ENCODE peak calls at places on chromosomes 1 and 21, in six cellular contexts. T, K, Q, E, O and I are unnamed samples. For H3K4me1, the result is how much of the 10 kb centered on the place peaks cover.

GRCh38 chr1:108732398-108732797 is 14.1 kb upstream of the STXBP3 start:
- DNase-seq in Q (no peak), T (no peak), K (no peak), E (peak), O (no peak), I (no peak)

GRCh38 chr1:94069649-94070285 is 51.2 kb downstream of the ABCA4 start:
- DNase-seq in T (no peak), Q (no peak), K (no peak), O (no peak), E (no peak), I (no peak)

GRCh38 chr1:179208681-179209477 is 20.6 kb downstream of the ABL2 start:
- DNase-seq in K (no peak), T (no peak), E (no peak), O (no peak), Q (no peak), I (no peak)

GRCh38 chr1:8678688-8679410 is 138.6 kb downstream of the RERE start:
- DNase-seq in K (no peak), Q (no peak), T (no peak), O (no peak), E (no peak), I (no peak)

GRCh38 chr1:90986954-90987353 is 34.9 kb downstream of the ZNF644 start:
- DNase-seq in K (no peak), O (no peak), Q (no peak), T (no peak), E (no peak), I (no peak)

GRCh38 chr1:117182271-117182670 is 28.5 kb downstream of the VTCN1 start:
- DNase-seq in K (no peak), O (no peak), E (no peak), Q (no peak), T (no peak), I (no peak)

GRCh38 chr1:203369666-203370065 is 18.7 kb upstream of the FMOD start:
- DNase-seq in Q (no peak), E (no peak), O (no peak), T (no peak), K (no peak), I (no peak)

GRCh38 chr1:198935371-198935921 is 296.6 kb downstream of the PTPRC start:
- DNase-seq in Q (peak), T (peak), K (peak), E (peak), O (peak), I (peak)

GRCh38 chr1:34070201-34070836 is 94.7 kb downstream of the CSMD2 start:
- DNase-seq in Q (no peak), T (no peak), K (no peak), O (no peak), E (no peak), I (no peak)

GRCh38 chr1:76314730-76315129 is 240.2 kb downstream of the ST6GALNAC3 start:
- DNase-seq in K (no peak), T (no peak), Q (no peak), O (no peak), E (no peak), I (no peak)

GRCh38 chr21:33011462-33011861 is 14.3 kb upstream of the OLIG2 start:
- DNase-seq in Q (no peak), K (no peak), E (peak), T (peak), O (no peak), I (no peak)

GRCh38 chr1:97277891-97278662 is 556.5 kb downstream of the PTBP2 start:
- DNase-seq in K (no peak), T (no peak), Q (no peak), O (no peak), E (peak), I (no peak)

GRCh38 chr1:150808134-150808533 is at the start of gene CTSK:
- DNase-seq in K (peak), Q (no peak), O (no peak), T (no peak), E (peak), I (no peak)

GRCh38 chr1:63223426-63223825 is 98.9 kb upstream of the FOXD3 start:
- DNase-seq in Q (no peak), E (no peak), K (no peak), O (no peak), T (no peak), I (no peak)

GRCh38 chr1:24640288-24640687 is 2.8 kb upstream of the SRRM1 start:
- DNase-seq in O (peak), T (peak), Q (peak), E (no peak), K (peak), I (peak)

GRCh38 chr1:75953461-75953860 is 21.3 kb upstream of the ASB17 start:
- DNase-seq in Q (no peak), O (no peak), K (no peak), E (no peak), T (peak), I (no peak)

GRCh38 chr1:119799599-119800177 is 11.6 kb downstream of the REG4 start:
- DNase-seq in E (no peak), K (no peak), T (no peak), Q (no peak), O (peak), I (no peak)

GRCh38 chr1:23795676-23796465 is 4.7 kb downstream of the GALE start:
- DNase-seq in E (no peak), K (no peak), Q (no peak), T (no peak), O (no peak), I (no peak)

GRCh38 chr21:37006521-37007291 is at the start of gene RIPPLY3:
- DNase-seq in O (no peak), K (no peak), Q (no peak), T (no peak), E (peak), I (no peak)

GRCh38 chr1:59333626-59334277 is 36.9 kb downstream of the FGGY start:
- DNase-seq in O (no peak), K (no peak), Q (no peak), T (no peak), E (no peak), I (no peak)

GRCh38 chr1:38140025-38140487 is 93.5 kb upstream of the POU3F1 start:
- DNase-seq in Q (no peak), T (peak), E (no peak), O (peak), K (no peak), I (no peak)

GRCh38 chr1:6220236-6220635 is 14.3 kb downstream of the RNF207 start:
- DNase-seq in E (no peak), T (no peak), K (no peak), O (no peak), Q (no peak), I (no peak)

GRCh38 chr1:201561195-201561564 is 22.3 kb downstream of the NAV1 start:
- DNase-seq in E (no peak), O (no peak), Q (no peak), T (no peak), K (no peak), I (no peak)
- H3K4me1 ChIP-seq in E (half or more), O (under half), Q (half or more), T (under half), K (under half), I (under half)

DNA sequence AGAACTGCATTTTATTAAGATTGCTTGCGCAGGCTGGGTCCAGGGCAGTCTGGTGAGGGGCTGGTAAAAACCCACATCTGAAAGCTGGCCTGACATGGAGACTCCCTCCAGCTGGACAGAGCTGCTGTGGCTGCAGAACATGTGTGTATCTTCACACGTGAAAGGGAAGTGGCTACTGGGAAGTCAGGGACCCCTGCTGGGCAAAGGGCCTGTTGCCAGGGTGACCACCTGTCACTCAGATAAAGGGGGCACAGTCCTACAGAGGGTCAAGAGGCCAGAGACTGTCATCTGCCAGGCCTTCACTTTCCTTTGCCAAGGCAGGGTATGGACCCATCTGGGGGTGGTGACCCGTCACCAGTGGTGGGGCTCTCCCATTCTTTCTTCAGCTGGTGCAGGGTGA is 17.5 kb downstream of the NKAIN1 start:
- DNase-seq in T (no peak), E (no peak), Q (no peak), K (no peak), O (no peak), I (no peak)
- H3K4me1 ChIP-seq in T (under half), E (under half), Q (under half), K (under half), O (under half), I (under half)

GRCh38 chr21:45123440-45123839 is 49.1 kb downstream of the ADARB1 start:
- DNase-seq in T (peak), E (no peak), K (no peak), Q (no peak), O (no peak), I (no peak)
- H3K4me1 ChIP-seq in T (under half), E (under half), K (under half), Q (under half), O (under half), I (under half)

GRCh38 chr1:39150779-39151178 is 53.7 kb upstream of the MACF1 start:
- DNase-seq in O (no peak), E (no peak), T (no peak), K (no peak), Q (no peak), I (no peak)
- H3K4me1 ChIP-seq in O (under half), E (under half), T (under half), K (under half), Q (half or more), I (under half)

DNA sequence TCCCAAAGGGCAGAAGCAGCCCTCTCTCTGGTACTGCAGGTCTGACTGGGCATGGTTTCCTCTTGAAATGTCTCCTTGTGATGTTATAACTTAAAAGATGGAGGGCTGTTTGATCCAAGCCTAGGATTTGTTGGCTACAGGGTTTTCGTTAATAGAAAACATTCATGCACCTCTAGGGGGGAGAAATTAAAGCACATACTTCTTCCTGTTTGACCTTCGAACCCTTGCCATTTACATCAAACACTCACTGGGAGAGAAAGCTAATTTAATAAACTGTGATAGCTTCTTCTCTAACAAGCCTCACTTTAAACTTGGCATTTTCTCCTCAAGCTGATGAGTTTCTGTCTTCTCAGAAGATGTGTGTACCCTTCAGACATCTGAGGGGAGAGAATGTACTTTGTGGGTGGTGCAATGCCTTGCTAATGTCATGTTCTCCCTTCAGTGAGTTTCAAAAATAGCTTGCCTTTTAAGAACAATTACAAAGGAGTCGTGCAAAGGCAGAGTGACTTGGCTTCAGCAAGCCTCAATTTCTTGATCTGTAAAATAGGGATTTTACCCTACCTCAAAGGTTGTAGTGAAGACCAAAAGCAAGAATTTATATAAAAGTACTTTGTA is 20.4 kb downstream of the CACHD1 start:
- DNase-seq in T (no peak), Q (no peak), E (no peak), O (no peak), K (no peak), I (no peak)
- H3K4me1 ChIP-seq in T (under half), Q (under half), E (under half), O (under half), K (under half), I (under half)

DNA sequence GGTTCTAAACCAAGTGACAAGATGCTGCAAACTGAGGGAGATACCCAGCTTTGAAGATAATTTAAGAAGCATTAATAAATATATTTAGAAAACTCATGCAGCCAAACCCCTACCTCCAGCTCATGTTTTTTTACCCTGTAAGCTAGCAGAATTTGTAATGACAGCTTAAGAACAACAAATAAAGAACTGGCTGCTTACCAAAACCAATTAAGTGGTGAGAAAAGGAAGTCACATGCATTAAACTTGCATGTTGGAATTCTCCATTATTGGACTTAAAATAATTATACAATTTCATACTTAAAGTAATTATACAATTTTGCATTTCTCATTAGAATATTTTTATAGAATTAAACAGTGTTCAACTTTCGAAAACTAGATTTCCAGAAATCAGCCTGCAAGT is 75.6 kb upstream of the CNIH3 start:
- DNase-seq in E (no peak), O (no peak), K (no peak), T (no peak), Q (no peak), I (no peak)
- H3K4me1 ChIP-seq in E (half or more), O (under half), K (under half), T (under half), Q (under half), I (under half)

DNA sequence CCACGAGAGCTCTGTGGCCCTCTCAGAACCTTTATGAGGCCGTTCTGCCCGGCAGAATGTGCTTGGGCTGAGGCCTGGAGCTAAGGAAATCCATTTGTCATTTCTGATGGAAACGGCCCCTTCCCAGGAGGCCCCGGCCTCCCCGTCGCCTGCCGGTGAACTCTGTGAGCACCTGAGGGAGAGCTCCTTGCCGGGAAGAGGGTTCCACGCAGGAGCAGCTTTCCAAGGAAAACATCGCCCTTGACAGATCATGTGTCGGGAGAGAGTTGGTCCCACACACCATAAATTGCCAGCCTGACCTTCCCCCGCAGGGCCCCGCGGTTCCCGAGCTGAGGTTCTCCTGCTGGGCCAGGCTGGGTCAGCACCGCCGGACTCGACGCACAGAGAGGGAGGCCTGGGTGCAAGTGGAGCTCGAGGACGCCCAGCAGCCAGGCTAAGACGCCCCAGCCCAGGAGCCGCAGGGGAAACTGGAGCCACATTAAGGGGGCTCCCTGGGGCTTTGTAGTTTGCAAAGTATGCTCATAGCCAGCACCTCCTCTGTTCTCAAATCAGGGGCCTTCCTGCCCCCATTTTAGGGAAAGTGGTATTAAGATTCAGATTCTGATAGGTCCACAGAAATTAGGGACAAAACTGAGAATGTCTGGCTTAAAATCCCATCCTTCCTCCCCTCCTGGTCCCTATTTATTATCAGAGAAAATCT is 239.5 kb downstream of the FOXD2 start:
- DNase-seq in E (no peak), O (no peak), T (no peak), Q (no peak), K (no peak), I (no peak)
- H3K4me1 ChIP-seq in E (under half), O (under half), T (under half), Q (under half), K (under half), I (under half)

GRCh38 chr21:44337428-44337827 is 1.8 kb downstream of the CFAP410 start:
- DNase-seq in K (no peak), E (peak), Q (no peak), T (no peak), O (no peak), I (peak)
- H3K4me1 ChIP-seq in K (under half), E (under half), Q (under half), T (under half), O (under half), I (under half)